ENCODE peak calls at places on chromosomes 6 and 20, in four cellular contexts. One of them, this sample, is unnamed.

GRCh38 chr6:71420693-71421328 is 132.2 kb downstream of the OGFRL1 start:
- DNase-seq in adrenal gland: peak
- DNase-seq in HepG2: no peak
- DNase-seq in GM12892: peak
- DNase-seq in this sample: no peak

GRCh38 chr20:12354725-12355124 is 437.0 kb downstream of the BTBD3 start:
- DNase-seq in HepG2: no peak
- DNase-seq in adrenal gland: no peak
- DNase-seq in GM12892: no peak
- DNase-seq in this sample: no peak

GRCh38 chr6:144006731-144007454 is 1.2 kb downstream of the PLAGL1 start:
- DNase-seq in adrenal gland: peak
- DNase-seq in HepG2: no peak
- DNase-seq in GM12892: no peak
- DNase-seq in this sample: peak

GRCh38 chr20:62642666-62643520 is 590 bp downstream of the SLCO4A1 start:
- DNase-seq in HepG2: no peak
- DNase-seq in GM12892: peak
- DNase-seq in adrenal gland: no peak
- DNase-seq in this sample: peak

GRCh38 chr6:33028220-33028849 is 18.9 kb upstream of the HLA-DOA start:
- DNase-seq in adrenal gland: no peak
- DNase-seq in HepG2: no peak
- DNase-seq in GM12892: no peak
- DNase-seq in this sample: no peak

GRCh38 chr20:37243937-37244571 is 17.6 kb downstream of the GHRH start:
- DNase-seq in HepG2: no peak
- DNase-seq in adrenal gland: peak
- DNase-seq in GM12892: no peak
- DNase-seq in this sample: no peak

GRCh38 chr20:24708411-24709295 is 239.2 kb downstream of the SYNDIG1 start:
- DNase-seq in GM12892: no peak
- DNase-seq in adrenal gland: peak
- DNase-seq in HepG2: no peak
- DNase-seq in this sample: no peak

GRCh38 chr6:24922174-24922573 is 13.6 kb downstream of the RIPOR2 start:
- DNase-seq in adrenal gland: no peak
- DNase-seq in GM12892: no peak
- DNase-seq in HepG2: no peak
- DNase-seq in this sample: no peak

GRCh38 chr6:31750411-31751022 is 10.7 kb downstream of the MSH5 start:
- DNase-seq in adrenal gland: no peak
- DNase-seq in HepG2: no peak
- DNase-seq in GM12892: no peak
- DNase-seq in this sample: no peak

GRCh38 chr20:41183391-41183790 is 46.0 kb downstream of the PLCG1 start:
- DNase-seq in GM12892: no peak
- DNase-seq in adrenal gland: no peak
- DNase-seq in HepG2: no peak
- DNase-seq in this sample: no peak

GRCh38 chr20:38321959-38322598 is 18.1 kb downstream of the BPI start:
- DNase-seq in HepG2: peak
- DNase-seq in adrenal gland: peak
- DNase-seq in GM12892: no peak
- DNase-seq in this sample: peak

GRCh38 chr6:132907915-132908314 is 93.5 kb downstream of the RPS12 start:
- DNase-seq in adrenal gland: no peak
- DNase-seq in GM12892: no peak
- DNase-seq in HepG2: no peak
- DNase-seq in this sample: no peak

GRCh38 chr6:75156186-75156878 is 49.5 kb downstream of the COL12A1 start:
- DNase-seq in HepG2: no peak
- DNase-seq in adrenal gland: no peak
- DNase-seq in GM12892: no peak
- DNase-seq in this sample: no peak

GRCh38 chr6:143805832-143806281 is 37.3 kb upstream of the LTV1 start:
- DNase-seq in HepG2: no peak
- DNase-seq in GM12892: no peak
- DNase-seq in adrenal gland: no peak
- DNase-seq in this sample: no peak

GRCh38 chr6:18545726-18546125 is 158.6 kb downstream of the RNF144B start:
- DNase-seq in GM12892: no peak
- DNase-seq in adrenal gland: no peak
- DNase-seq in HepG2: no peak
- DNase-seq in this sample: no peak

GRCh38 chr20:2820084-2820895 is 4.1 kb downstream of the TMEM239 start:
- DNase-seq in adrenal gland: no peak
- DNase-seq in HepG2: no peak
- DNase-seq in GM12892: no peak
- DNase-seq in this sample: no peak

GRCh38 chr6:81171991-81172740 is 580.3 kb downstream of the TENT5A start:
- DNase-seq in adrenal gland: peak
- DNase-seq in HepG2: no peak
- DNase-seq in GM12892: no peak
- DNase-seq in this sample: no peak

GRCh38 chr6:110660066-110660655 is 155.1 kb downstream of the CDK19 start:
- DNase-seq in GM12892: no peak
- DNase-seq in HepG2: no peak
- DNase-seq in adrenal gland: no peak
- DNase-seq in this sample: no peak

GRCh38 chr6:160355001-160355400 is 6.8 kb downstream of the SLC22A3 start:
- DNase-seq in GM12892: no peak
- DNase-seq in HepG2: no peak
- DNase-seq in adrenal gland: peak
- DNase-seq in this sample: peak

GRCh38 chr6:137927777-137928218 is 60.7 kb downstream of the TNFAIP3 start:
- DNase-seq in HepG2: no peak
- DNase-seq in GM12892: no peak
- DNase-seq in adrenal gland: no peak
- DNase-seq in this sample: peak

GRCh38 chr6:156379392-156379910 is 397.7 kb upstream of the ARID1B start:
- DNase-seq in adrenal gland: no peak
- DNase-seq in HepG2: no peak
- DNase-seq in GM12892: no peak
- DNase-seq in this sample: no peak

GRCh38 chr6:82072113-82072512 is 175.4 kb downstream of the IBTK start:
- DNase-seq in adrenal gland: no peak
- DNase-seq in GM12892: no peak
- DNase-seq in HepG2: no peak
- DNase-seq in this sample: peak

GRCh38 chr6:29680904-29681303 is at the start of gene ZFP57:
- DNase-seq in HepG2: no peak
- DNase-seq in GM12892: no peak
- DNase-seq in adrenal gland: no peak
- DNase-seq in this sample: no peak

GRCh38 chr6:149246691-149247384 is 70.7 kb upstream of the TAB2 start:
- DNase-seq in adrenal gland: no peak
- DNase-seq in GM12892: peak
- DNase-seq in HepG2: no peak
- DNase-seq in this sample: peak

DNA sequence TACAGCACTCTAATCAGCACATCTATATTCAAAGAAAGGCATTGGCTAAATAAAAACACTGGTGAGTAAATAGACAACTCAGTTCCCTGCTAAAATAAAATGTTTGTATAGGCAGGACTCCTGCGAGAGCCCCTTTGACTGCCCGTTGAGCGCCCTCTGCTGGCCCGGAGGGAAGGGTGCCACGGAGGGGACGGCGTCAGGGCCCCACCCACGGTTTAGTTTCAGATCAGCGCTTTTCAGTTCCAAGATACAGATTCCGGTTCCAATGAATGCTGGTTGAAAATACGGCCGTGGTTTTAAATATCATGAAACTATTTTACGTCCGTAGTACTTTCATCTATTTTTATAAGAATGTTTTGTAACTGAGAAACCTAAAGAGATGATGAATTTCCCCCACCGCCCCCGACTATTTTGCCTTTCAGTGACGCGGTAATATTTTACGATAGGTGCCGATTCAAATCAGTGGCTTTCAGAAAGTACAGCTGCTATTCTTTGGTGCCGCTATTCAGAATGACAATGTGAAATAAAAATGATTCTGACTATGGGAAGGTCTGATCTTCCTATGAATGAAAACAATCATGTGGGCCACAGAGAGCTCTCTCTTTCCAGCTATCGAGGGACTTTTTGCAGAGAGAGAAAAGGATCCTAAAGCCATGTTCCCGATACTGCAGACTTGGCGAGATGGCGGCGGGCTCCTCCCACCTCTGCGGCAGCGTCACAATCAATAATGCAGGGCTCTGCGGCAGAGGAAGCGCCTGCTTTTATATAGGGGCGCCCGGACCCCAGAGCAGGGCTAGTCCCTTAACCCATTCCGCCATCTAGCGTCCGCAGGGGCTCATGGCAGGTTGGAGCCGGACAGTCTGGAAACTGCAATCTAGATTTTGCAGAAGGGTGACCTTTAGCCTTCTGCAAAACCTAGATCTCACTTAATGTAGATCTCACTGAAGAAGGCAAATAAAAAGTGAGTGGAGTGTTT is 10.6 kb upstream of the CCN6 start:
- DNase-seq in adrenal gland: peak
- DNase-seq in HepG2: peak
- DNase-seq in GM12892: peak
- DNase-seq in this sample: peak
- TF ChIP-seq POLR2A in adrenal gland: peak
- TF ChIP-seq POLR2A in HepG2: no peak
- TF ChIP-seq POLR2A in GM12892: no peak
- TF ChIP-seq POLR2A in this sample: no peak

DNA sequence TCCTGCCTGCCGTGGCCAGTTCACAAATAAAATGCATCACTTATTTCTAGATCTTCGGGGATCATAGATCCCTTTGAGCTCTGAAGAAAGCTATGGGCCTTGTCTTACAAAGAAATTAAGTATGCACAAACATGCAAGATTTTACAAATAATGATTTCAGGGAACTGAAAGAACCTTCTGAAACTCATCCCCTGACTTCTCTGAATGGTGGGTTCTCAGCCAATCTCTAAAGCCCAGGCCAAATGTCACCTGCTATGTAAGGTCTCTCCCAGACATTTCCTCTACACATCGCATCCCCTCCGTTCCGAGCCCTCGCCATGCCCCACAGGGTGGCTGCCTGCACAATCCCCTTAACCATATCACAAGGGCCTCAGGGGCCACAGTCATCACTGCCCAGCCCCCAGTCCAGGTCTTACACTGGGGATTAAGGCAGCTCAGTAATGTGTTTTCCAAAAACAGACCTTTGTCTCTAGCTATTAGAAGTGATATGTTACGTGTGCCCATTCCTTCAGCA is 16.1 kb upstream of the ANKRD60 start:
- DNase-seq in GM12892: no peak
- DNase-seq in HepG2: no peak
- DNase-seq in adrenal gland: no peak
- DNase-seq in this sample: no peak
- TF ChIP-seq POLR2A in GM12892: no peak
- TF ChIP-seq POLR2A in HepG2: no peak
- TF ChIP-seq POLR2A in adrenal gland: no peak
- TF ChIP-seq POLR2A in this sample: no peak

GRCh38 chr6:153002613-153003293 is at the start of gene MTRF1L:
- DNase-seq in GM12892: peak
- DNase-seq in HepG2: peak
- DNase-seq in adrenal gland: peak
- DNase-seq in this sample: peak
- TF ChIP-seq POLR2A in GM12892: peak
- TF ChIP-seq POLR2A in HepG2: peak
- TF ChIP-seq POLR2A in adrenal gland: peak
- TF ChIP-seq POLR2A in this sample: peak

DNA sequence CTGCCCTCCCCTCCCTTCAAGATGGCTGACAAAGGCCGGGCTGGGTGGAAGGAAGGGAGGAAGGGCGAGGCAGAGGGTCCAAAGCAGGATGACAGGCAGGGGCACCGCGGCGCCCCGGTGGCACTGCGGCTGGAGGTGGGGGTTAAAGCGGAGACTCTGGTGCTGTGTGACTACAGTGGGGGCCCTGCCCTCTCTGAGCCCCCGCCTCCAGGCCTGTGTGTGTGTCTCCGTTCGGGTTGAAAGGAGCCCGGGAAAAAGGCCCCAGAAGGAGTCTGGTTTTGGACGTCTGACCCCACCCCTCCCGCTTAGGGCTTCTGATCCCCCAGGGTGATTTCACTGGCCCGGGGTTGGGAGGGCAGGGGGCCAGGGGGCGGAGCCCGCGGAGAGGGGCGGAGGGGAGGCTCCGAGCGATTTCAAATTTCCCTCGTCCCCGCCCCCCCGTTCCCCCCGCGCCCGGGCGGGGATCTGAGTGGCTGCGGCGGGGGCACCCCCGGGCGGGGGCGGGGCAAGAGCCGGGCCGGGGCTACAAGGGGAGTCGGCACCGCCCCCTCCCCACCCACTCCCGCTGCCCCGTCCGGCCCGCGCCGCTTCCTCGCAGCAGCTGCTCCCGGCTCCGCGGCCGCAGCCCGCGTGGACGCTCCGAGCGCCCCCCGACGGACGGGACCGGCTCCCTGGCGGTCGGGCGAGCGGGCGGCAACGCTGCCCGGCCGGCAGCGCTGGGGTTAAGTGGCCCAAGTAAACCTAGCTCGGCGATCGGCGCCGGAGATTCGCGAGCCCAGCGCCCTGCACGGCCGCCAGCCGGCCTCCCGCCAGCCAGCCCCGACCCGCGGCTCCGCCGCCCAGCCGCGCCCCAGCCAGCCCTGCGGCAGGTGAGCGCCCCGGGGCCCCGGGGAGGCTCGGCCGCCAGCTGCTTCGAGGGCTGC is at the start of gene DNMT3B:
- DNase-seq in HepG2: peak
- DNase-seq in adrenal gland: peak
- DNase-seq in GM12892: peak
- DNase-seq in this sample: peak
- TF ChIP-seq POLR2A in HepG2: peak
- TF ChIP-seq POLR2A in adrenal gland: no peak
- TF ChIP-seq POLR2A in GM12892: no peak
- TF ChIP-seq POLR2A in this sample: peak